ENCODE peak calls at places on chromosomes 3 and 15, in eight cellular contexts. One of them, this sample, is unnamed.

GRCh38 chr15:77821188-77821958 is 188.7 kb upstream of the LINGO1 start:
- DNase-seq in caudate nucleus: peak; percentile 7
- DNase-seq in astrocyte of the spinal cord: peak; percentile 50
- DNase-seq in activated CD4-positive, CD25-positive, alpha-beta regulatory T cell treated with anti-CD3 and anti-CD28 coated beads, Interleukin-2, amount 50 U/mL, for 16 hours: no peak
- DNase-seq in EH: peak; percentile 58
- DNase-seq in adrenal gland: peak; percentile 72
- DNase-seq in hepatocyte: peak; percentile 84
- DNase-seq in mesothelial cell of epicardium: peak; percentile 52
- DNase-seq in this sample: peak; percentile 35

GRCh38 chr3:171620825-171621434 is 160.7 kb upstream of the TNIK start:
- DNase-seq in caudate nucleus: no peak
- DNase-seq in astrocyte of the spinal cord: peak; percentile 82
- DNase-seq in activated CD4-positive, CD25-positive, alpha-beta regulatory T cell treated with anti-CD3 and anti-CD28 coated beads, Interleukin-2, amount 50 U/mL, for 16 hours: no peak
- DNase-seq in EH: peak; percentile 78
- DNase-seq in adrenal gland: no peak
- DNase-seq in hepatocyte: peak; percentile 37
- DNase-seq in mesothelial cell of epicardium: no peak
- DNase-seq in this sample: no peak

GRCh38 chr15:90873998-90874605 is 5.7 kb downstream of the FURIN start:
- DNase-seq in caudate nucleus: no peak
- DNase-seq in astrocyte of the spinal cord: peak; percentile 21
- DNase-seq in activated CD4-positive, CD25-positive, alpha-beta regulatory T cell treated with anti-CD3 and anti-CD28 coated beads, Interleukin-2, amount 50 U/mL, for 16 hours: no peak
- DNase-seq in EH: peak; percentile 14
- DNase-seq in adrenal gland: peak; percentile 38
- DNase-seq in hepatocyte: peak; percentile 85
- DNase-seq in mesothelial cell of epicardium: no peak
- DNase-seq in this sample: no peak

GRCh38 chr3:98564282-98565005 is 29.0 kb downstream of the CPOX start:
- DNase-seq in caudate nucleus: no peak
- DNase-seq in astrocyte of the spinal cord: no peak
- DNase-seq in activated CD4-positive, CD25-positive, alpha-beta regulatory T cell treated with anti-CD3 and anti-CD28 coated beads, Interleukin-2, amount 50 U/mL, for 16 hours: no peak
- DNase-seq in EH: no peak
- DNase-seq in adrenal gland: no peak
- DNase-seq in hepatocyte: no peak
- DNase-seq in mesothelial cell of epicardium: no peak
- DNase-seq in this sample: no peak

GRCh38 chr3:190972840-190973270 is 110.4 kb upstream of the GMNC start:
- DNase-seq in caudate nucleus: no peak
- DNase-seq in astrocyte of the spinal cord: peak; percentile 3
- DNase-seq in activated CD4-positive, CD25-positive, alpha-beta regulatory T cell treated with anti-CD3 and anti-CD28 coated beads, Interleukin-2, amount 50 U/mL, for 16 hours: no peak
- DNase-seq in EH: peak; percentile 39
- DNase-seq in adrenal gland: no peak
- DNase-seq in hepatocyte: peak; percentile 14
- DNase-seq in mesothelial cell of epicardium: no peak
- DNase-seq in this sample: no peak

GRCh38 chr15:34360298-34360697 is 6.7 kb downstream of the LPCAT4 start:
- DNase-seq in caudate nucleus: no peak
- DNase-seq in astrocyte of the spinal cord: no peak
- DNase-seq in activated CD4-positive, CD25-positive, alpha-beta regulatory T cell treated with anti-CD3 and anti-CD28 coated beads, Interleukin-2, amount 50 U/mL, for 16 hours: no peak
- DNase-seq in EH: peak; percentile 37
- DNase-seq in adrenal gland: no peak
- DNase-seq in hepatocyte: peak; percentile 65
- DNase-seq in mesothelial cell of epicardium: no peak
- DNase-seq in this sample: no peak

GRCh38 chr3:168847293-168847883 is 751.7 kb upstream of the GOLIM4 start:
- DNase-seq in caudate nucleus: no peak
- DNase-seq in astrocyte of the spinal cord: peak; percentile 66
- DNase-seq in activated CD4-positive, CD25-positive, alpha-beta regulatory T cell treated with anti-CD3 and anti-CD28 coated beads, Interleukin-2, amount 50 U/mL, for 16 hours: no peak
- DNase-seq in EH: peak; percentile 56
- DNase-seq in adrenal gland: peak; percentile 2
- DNase-seq in hepatocyte: peak; percentile 51
- DNase-seq in mesothelial cell of epicardium: no peak
- DNase-seq in this sample: no peak

GRCh38 chr3:66971891-66972551 is 26.1 kb upstream of the KBTBD8 start:
- DNase-seq in caudate nucleus: peak; percentile 44
- DNase-seq in astrocyte of the spinal cord: peak; percentile 69
- DNase-seq in activated CD4-positive, CD25-positive, alpha-beta regulatory T cell treated with anti-CD3 and anti-CD28 coated beads, Interleukin-2, amount 50 U/mL, for 16 hours: peak; percentile 28
- DNase-seq in EH: peak; percentile 77
- DNase-seq in adrenal gland: peak; percentile 83
- DNase-seq in hepatocyte: peak; percentile 90
- DNase-seq in mesothelial cell of epicardium: peak; percentile 27
- DNase-seq in this sample: peak; percentile 12

GRCh38 chr15:62412634-62413033 is 247.5 kb upstream of the C2CD4B start:
- DNase-seq in caudate nucleus: no peak
- DNase-seq in astrocyte of the spinal cord: no peak
- DNase-seq in activated CD4-positive, CD25-positive, alpha-beta regulatory T cell treated with anti-CD3 and anti-CD28 coated beads, Interleukin-2, amount 50 U/mL, for 16 hours: no peak
- DNase-seq in EH: no peak
- DNase-seq in adrenal gland: no peak
- DNase-seq in hepatocyte: no peak
- DNase-seq in mesothelial cell of epicardium: no peak
- DNase-seq in this sample: no peak

GRCh38 chr15:59543721-59544547 is 67.6 kb upstream of the GCNT3 start:
- DNase-seq in caudate nucleus: no peak
- DNase-seq in astrocyte of the spinal cord: no peak
- DNase-seq in activated CD4-positive, CD25-positive, alpha-beta regulatory T cell treated with anti-CD3 and anti-CD28 coated beads, Interleukin-2, amount 50 U/mL, for 16 hours: no peak
- DNase-seq in EH: no peak
- DNase-seq in adrenal gland: no peak
- DNase-seq in hepatocyte: no peak
- DNase-seq in mesothelial cell of epicardium: no peak
- DNase-seq in this sample: no peak

GRCh38 chr15:81795899-81796298 is 249.9 kb downstream of the MEX3B start:
- DNase-seq in caudate nucleus: no peak
- DNase-seq in astrocyte of the spinal cord: no peak
- DNase-seq in activated CD4-positive, CD25-positive, alpha-beta regulatory T cell treated with anti-CD3 and anti-CD28 coated beads, Interleukin-2, amount 50 U/mL, for 16 hours: no peak
- DNase-seq in EH: no peak
- DNase-seq in adrenal gland: no peak
- DNase-seq in hepatocyte: no peak
- DNase-seq in mesothelial cell of epicardium: no peak
- DNase-seq in this sample: no peak

GRCh38 chr15:82646250-82647044 is 716 bp downstream of the CPEB1 start:
- DNase-seq in caudate nucleus: no peak
- DNase-seq in astrocyte of the spinal cord: no peak
- DNase-seq in activated CD4-positive, CD25-positive, alpha-beta regulatory T cell treated with anti-CD3 and anti-CD28 coated beads, Interleukin-2, amount 50 U/mL, for 16 hours: no peak
- DNase-seq in EH: no peak
- DNase-seq in adrenal gland: peak; percentile 55
- DNase-seq in hepatocyte: peak; percentile 16
- DNase-seq in mesothelial cell of epicardium: no peak
- DNase-seq in this sample: no peak

GRCh38 chr3:129013491-129013891 is 12.4 kb downstream of the EFCC1 start:
- DNase-seq in caudate nucleus: no peak
- DNase-seq in astrocyte of the spinal cord: no peak
- DNase-seq in activated CD4-positive, CD25-positive, alpha-beta regulatory T cell treated with anti-CD3 and anti-CD28 coated beads, Interleukin-2, amount 50 U/mL, for 16 hours: no peak
- DNase-seq in EH: peak; percentile 26
- DNase-seq in adrenal gland: no peak
- DNase-seq in hepatocyte: no peak
- DNase-seq in mesothelial cell of epicardium: no peak
- DNase-seq in this sample: no peak

GRCh38 chr15:93223803-93224202 is 134.8 kb upstream of the RGMA start:
- DNase-seq in caudate nucleus: no peak
- DNase-seq in astrocyte of the spinal cord: no peak
- DNase-seq in activated CD4-positive, CD25-positive, alpha-beta regulatory T cell treated with anti-CD3 and anti-CD28 coated beads, Interleukin-2, amount 50 U/mL, for 16 hours: no peak
- DNase-seq in EH: no peak
- DNase-seq in adrenal gland: no peak
- DNase-seq in hepatocyte: no peak
- DNase-seq in mesothelial cell of epicardium: no peak
- DNase-seq in this sample: no peak

GRCh38 chr3:15800780-15801179 is 3.0 kb upstream of the ANKRD28 start:
- DNase-seq in caudate nucleus: no peak
- DNase-seq in astrocyte of the spinal cord: no peak
- DNase-seq in activated CD4-positive, CD25-positive, alpha-beta regulatory T cell treated with anti-CD3 and anti-CD28 coated beads, Interleukin-2, amount 50 U/mL, for 16 hours: no peak
- DNase-seq in EH: no peak
- DNase-seq in adrenal gland: no peak
- DNase-seq in hepatocyte: no peak
- DNase-seq in mesothelial cell of epicardium: no peak
- DNase-seq in this sample: no peak

GRCh38 chr15:81450721-81451120 is 76.7 kb upstream of the TMC3 start:
- DNase-seq in caudate nucleus: no peak
- DNase-seq in astrocyte of the spinal cord: no peak
- DNase-seq in activated CD4-positive, CD25-positive, alpha-beta regulatory T cell treated with anti-CD3 and anti-CD28 coated beads, Interleukin-2, amount 50 U/mL, for 16 hours: no peak
- DNase-seq in EH: no peak
- DNase-seq in adrenal gland: no peak
- DNase-seq in hepatocyte: no peak
- DNase-seq in mesothelial cell of epicardium: no peak
- DNase-seq in this sample: no peak

GRCh38 chr3:98692787-98693473 is 70.2 kb upstream of the ST3GAL6 start:
- DNase-seq in caudate nucleus: no peak
- DNase-seq in astrocyte of the spinal cord: no peak
- DNase-seq in activated CD4-positive, CD25-positive, alpha-beta regulatory T cell treated with anti-CD3 and anti-CD28 coated beads, Interleukin-2, amount 50 U/mL, for 16 hours: no peak
- DNase-seq in EH: no peak
- DNase-seq in adrenal gland: peak; percentile 52
- DNase-seq in hepatocyte: no peak
- DNase-seq in mesothelial cell of epicardium: no peak
- DNase-seq in this sample: no peak

GRCh38 chr3:138135141-138135832 is 3.1 kb upstream of the A4GNT start:
- DNase-seq in caudate nucleus: no peak
- DNase-seq in astrocyte of the spinal cord: no peak
- DNase-seq in activated CD4-positive, CD25-positive, alpha-beta regulatory T cell treated with anti-CD3 and anti-CD28 coated beads, Interleukin-2, amount 50 U/mL, for 16 hours: no peak
- DNase-seq in EH: no peak
- DNase-seq in adrenal gland: no peak
- DNase-seq in hepatocyte: no peak
- DNase-seq in mesothelial cell of epicardium: no peak
- DNase-seq in this sample: no peak

GRCh38 chr3:5226783-5227182 is 39.3 kb downstream of the EDEM1 start:
- DNase-seq in caudate nucleus: no peak
- DNase-seq in astrocyte of the spinal cord: peak; percentile 43
- DNase-seq in activated CD4-positive, CD25-positive, alpha-beta regulatory T cell treated with anti-CD3 and anti-CD28 coated beads, Interleukin-2, amount 50 U/mL, for 16 hours: no peak
- DNase-seq in EH: peak; percentile 48
- DNase-seq in adrenal gland: no peak
- DNase-seq in hepatocyte: peak; percentile 28
- DNase-seq in mesothelial cell of epicardium: no peak
- DNase-seq in this sample: no peak

GRCh38 chr3:190261015-190261414 is 61.2 kb downstream of the CLDN1 start:
- DNase-seq in caudate nucleus: no peak
- DNase-seq in astrocyte of the spinal cord: peak; percentile 55
- DNase-seq in activated CD4-positive, CD25-positive, alpha-beta regulatory T cell treated with anti-CD3 and anti-CD28 coated beads, Interleukin-2, amount 50 U/mL, for 16 hours: no peak
- DNase-seq in EH: no peak
- DNase-seq in adrenal gland: no peak
- DNase-seq in hepatocyte: no peak
- DNase-seq in mesothelial cell of epicardium: no peak
- DNase-seq in this sample: no peak

GRCh38 chr3:112149136-112149535 is 16.1 kb upstream of the GCSAM start:
- DNase-seq in caudate nucleus: no peak
- DNase-seq in astrocyte of the spinal cord: no peak
- DNase-seq in activated CD4-positive, CD25-positive, alpha-beta regulatory T cell treated with anti-CD3 and anti-CD28 coated beads, Interleukin-2, amount 50 U/mL, for 16 hours: no peak
- DNase-seq in EH: peak; percentile 6
- DNase-seq in adrenal gland: no peak
- DNase-seq in hepatocyte: no peak
- DNase-seq in mesothelial cell of epicardium: no peak
- DNase-seq in this sample: no peak

GRCh38 chr15:53786421-53786820 is 27.0 kb upstream of the WDR72 start:
- DNase-seq in caudate nucleus: no peak
- DNase-seq in astrocyte of the spinal cord: no peak
- DNase-seq in activated CD4-positive, CD25-positive, alpha-beta regulatory T cell treated with anti-CD3 and anti-CD28 coated beads, Interleukin-2, amount 50 U/mL, for 16 hours: no peak
- DNase-seq in EH: no peak
- DNase-seq in adrenal gland: no peak
- DNase-seq in hepatocyte: peak; percentile 46
- DNase-seq in mesothelial cell of epicardium: no peak
- DNase-seq in this sample: no peak

GRCh38 chr3:114365268-114365667 is 71.4 kb downstream of the TIGIT start:
- DNase-seq in caudate nucleus: no peak
- DNase-seq in astrocyte of the spinal cord: no peak
- DNase-seq in activated CD4-positive, CD25-positive, alpha-beta regulatory T cell treated with anti-CD3 and anti-CD28 coated beads, Interleukin-2, amount 50 U/mL, for 16 hours: no peak
- DNase-seq in EH: peak; percentile 23
- DNase-seq in adrenal gland: no peak
- DNase-seq in hepatocyte: no peak
- DNase-seq in mesothelial cell of epicardium: no peak
- DNase-seq in this sample: no peak

GRCh38 chr15:74320358-74321247 is 46.8 kb downstream of the CYP11A1 start:
- DNase-seq in caudate nucleus: no peak
- DNase-seq in astrocyte of the spinal cord: peak; percentile 45
- DNase-seq in activated CD4-positive, CD25-positive, alpha-beta regulatory T cell treated with anti-CD3 and anti-CD28 coated beads, Interleukin-2, amount 50 U/mL, for 16 hours: peak; percentile 4
- DNase-seq in EH: peak; percentile 57
- DNase-seq in adrenal gland: no peak
- DNase-seq in hepatocyte: peak; percentile 51
- DNase-seq in mesothelial cell of epicardium: no peak
- DNase-seq in this sample: no peak

GRCh38 chr3:171811913-171812321 is 1.6 kb upstream of the PLD1 start:
- DNase-seq in caudate nucleus: no peak
- DNase-seq in astrocyte of the spinal cord: peak; percentile 37
- DNase-seq in activated CD4-positive, CD25-positive, alpha-beta regulatory T cell treated with anti-CD3 and anti-CD28 coated beads, Interleukin-2, amount 50 U/mL, for 16 hours: no peak
- DNase-seq in EH: peak; percentile 78
- DNase-seq in adrenal gland: peak; percentile 45
- DNase-seq in hepatocyte: peak; percentile 40
- DNase-seq in mesothelial cell of epicardium: no peak
- DNase-seq in this sample: no peak

GRCh38 chr15:77002436-77002835 is 7.5 kb downstream of the PSTPIP1 start:
- DNase-seq in caudate nucleus: no peak
- DNase-seq in astrocyte of the spinal cord: no peak
- DNase-seq in activated CD4-positive, CD25-positive, alpha-beta regulatory T cell treated with anti-CD3 and anti-CD28 coated beads, Interleukin-2, amount 50 U/mL, for 16 hours: no peak
- DNase-seq in EH: no peak
- DNase-seq in adrenal gland: no peak
- DNase-seq in hepatocyte: no peak
- DNase-seq in mesothelial cell of epicardium: no peak
- DNase-seq in this sample: no peak

GRCh38 chr15:23877502-23878412 is 190.7 kb upstream of the NDN start:
- DNase-seq in caudate nucleus: no peak
- DNase-seq in astrocyte of the spinal cord: no peak
- DNase-seq in activated CD4-positive, CD25-positive, alpha-beta regulatory T cell treated with anti-CD3 and anti-CD28 coated beads, Interleukin-2, amount 50 U/mL, for 16 hours: no peak
- DNase-seq in EH: no peak
- DNase-seq in adrenal gland: peak; percentile 52
- DNase-seq in hepatocyte: peak; percentile 84
- DNase-seq in mesothelial cell of epicardium: peak; percentile 45
- DNase-seq in this sample: no peak

GRCh38 chr3:51539291-51539891 is 872 bp downstream of the RAD54L2 start:
- DNase-seq in caudate nucleus: no peak
- DNase-seq in astrocyte of the spinal cord: peak; percentile 56
- DNase-seq in activated CD4-positive, CD25-positive, alpha-beta regulatory T cell treated with anti-CD3 and anti-CD28 coated beads, Interleukin-2, amount 50 U/mL, for 16 hours: no peak
- DNase-seq in EH: peak; percentile 66
- DNase-seq in adrenal gland: peak; percentile 40
- DNase-seq in hepatocyte: peak; percentile 46
- DNase-seq in mesothelial cell of epicardium: no peak
- DNase-seq in this sample: peak; percentile 51

GRCh38 chr15:59420986-59421618 is 16.9 kb upstream of the FAM81A start:
- DNase-seq in caudate nucleus: no peak
- DNase-seq in astrocyte of the spinal cord: peak; percentile 36
- DNase-seq in activated CD4-positive, CD25-positive, alpha-beta regulatory T cell treated with anti-CD3 and anti-CD28 coated beads, Interleukin-2, amount 50 U/mL, for 16 hours: no peak
- DNase-seq in EH: peak; percentile 53
- DNase-seq in adrenal gland: no peak
- DNase-seq in hepatocyte: peak; percentile 61
- DNase-seq in mesothelial cell of epicardium: no peak
- DNase-seq in this sample: no peak

GRCh38 chr3:197226179-197226578 is 72.2 kb downstream of the DLG1 start:
- DNase-seq in caudate nucleus: no peak
- DNase-seq in astrocyte of the spinal cord: no peak
- DNase-seq in activated CD4-positive, CD25-positive, alpha-beta regulatory T cell treated with anti-CD3 and anti-CD28 coated beads, Interleukin-2, amount 50 U/mL, for 16 hours: no peak
- DNase-seq in EH: no peak
- DNase-seq in adrenal gland: no peak
- DNase-seq in hepatocyte: no peak
- DNase-seq in mesothelial cell of epicardium: no peak
- DNase-seq in this sample: no peak

GRCh38 chr3:177169936-177170722 is 27.2 kb downstream of the TBL1XR1 start:
- DNase-seq in caudate nucleus: no peak
- DNase-seq in astrocyte of the spinal cord: no peak
- DNase-seq in activated CD4-positive, CD25-positive, alpha-beta regulatory T cell treated with anti-CD3 and anti-CD28 coated beads, Interleukin-2, amount 50 U/mL, for 16 hours: no peak
- DNase-seq in EH: no peak
- DNase-seq in adrenal gland: no peak
- DNase-seq in hepatocyte: no peak
- DNase-seq in mesothelial cell of epicardium: no peak
- DNase-seq in this sample: no peak

GRCh38 chr15:74613953-74614743 is 1.5 kb upstream of the CLK3 start:
- DNase-seq in caudate nucleus: no peak
- DNase-seq in astrocyte of the spinal cord: no peak
- DNase-seq in activated CD4-positive, CD25-positive, alpha-beta regulatory T cell treated with anti-CD3 and anti-CD28 coated beads, Interleukin-2, amount 50 U/mL, for 16 hours: no peak
- DNase-seq in EH: no peak
- DNase-seq in adrenal gland: no peak
- DNase-seq in hepatocyte: no peak
- DNase-seq in mesothelial cell of epicardium: no peak
- DNase-seq in this sample: no peak

GRCh38 chr3:109926376-109926775 is 589.0 kb upstream of the DPPA4 start:
- DNase-seq in caudate nucleus: no peak
- DNase-seq in astrocyte of the spinal cord: no peak
- DNase-seq in activated CD4-positive, CD25-positive, alpha-beta regulatory T cell treated with anti-CD3 and anti-CD28 coated beads, Interleukin-2, amount 50 U/mL, for 16 hours: no peak
- DNase-seq in EH: peak; percentile 15
- DNase-seq in adrenal gland: no peak
- DNase-seq in hepatocyte: no peak
- DNase-seq in mesothelial cell of epicardium: no peak
- DNase-seq in this sample: no peak

GRCh38 chr15:72778796-72779195 is 4.8 kb downstream of the ADPGK start:
- DNase-seq in caudate nucleus: no peak
- DNase-seq in astrocyte of the spinal cord: no peak
- DNase-seq in activated CD4-positive, CD25-positive, alpha-beta regulatory T cell treated with anti-CD3 and anti-CD28 coated beads, Interleukin-2, amount 50 U/mL, for 16 hours: no peak
- DNase-seq in EH: no peak
- DNase-seq in adrenal gland: no peak
- DNase-seq in hepatocyte: no peak
- DNase-seq in mesothelial cell of epicardium: no peak
- DNase-seq in this sample: no peak